ENCODE peak calls at places on chromosomes 12 and 14, in six cellular contexts. S is fibroblast of mammary gland, N is endothelial cell, W is AG10803, D is lung, C is cardiac fibroblast. B is an unnamed sample.

GRCh38 chr12:110741795-110742717 is 635 bp downstream of the PPP1CC start:
- DNase-seq in W (no peak), N (peak), S (peak), D (no peak), C (peak), B (peak)

GRCh38 chr14:59565112-59565511 is 11.5 kb downstream of the CCDC175 start:
- DNase-seq in D (no peak), W (no peak), N (no peak), C (no peak), S (no peak), B (no peak)

GRCh38 chr12:100279612-100280244 is 12.8 kb downstream of the SCYL2 start:
- DNase-seq in W (no peak), C (peak), S (no peak), D (no peak), N (no peak), B (no peak)

GRCh38 chr12:71223139-71223538 is 65.3 kb upstream of the TSPAN8 start:
- DNase-seq in D (no peak), N (no peak), S (peak), C (no peak), W (no peak), B (peak)

GRCh38 chr12:3083949-3084348 is 6.8 kb downstream of the TSPAN9 start:
- DNase-seq in W (no peak), N (no peak), D (no peak), S (no peak), C (peak), B (no peak)

GRCh38 chr14:93148979-93149378 is 33.3 kb upstream of the ITPK1 start:
- DNase-seq in C (no peak), D (no peak), N (no peak), S (no peak), W (no peak), B (no peak)

GRCh38 chr12:68792952-68793351 is 15.0 kb upstream of the MDM2 start:
- DNase-seq in N (peak), W (no peak), D (no peak), C (peak), S (peak), B (peak)

GRCh38 chr12:12922191-12922616 is 29.8 kb downstream of the GPRC5D start:
- DNase-seq in D (no peak), C (peak), W (peak), S (peak), N (no peak), B (no peak)

GRCh38 chr12:27555928-27556778 is 32.1 kb downstream of the PPFIBP1 start:
- DNase-seq in C (peak), W (peak), D (no peak), N (no peak), S (peak), B (peak)

GRCh38 chr14:83894519-83894918 is 1635.4 kb upstream of the FLRT2 start:
- DNase-seq in C (no peak), D (no peak), W (no peak), N (no peak), S (no peak), B (peak)

GRCh38 chr14:106530423-106531107 is 1004.2 kb downstream of the TMEM121 start:
- DNase-seq in N (no peak), D (no peak), W (no peak), S (no peak), C (no peak), B (no peak)

GRCh38 chr14:99241314-99242035 is 30.5 kb downstream of the BCL11B start:
- DNase-seq in S (no peak), N (no peak), C (no peak), D (no peak), W (no peak), B (no peak)

GRCh38 chr12:48925218-48925871 is at the start of gene FKBP11:
- DNase-seq in C (peak), D (peak), W (peak), S (peak), N (peak), B (peak)

GRCh38 chr12:130342442-130342841 is 4.8 kb downstream of the PIWIL1 start:
- DNase-seq in W (no peak), C (no peak), D (no peak), S (no peak), N (no peak), B (no peak)

GRCh38 chr12:130339946-130340345 is 2.3 kb downstream of the PIWIL1 start:
- DNase-seq in C (no peak), D (no peak), S (no peak), N (no peak), W (no peak), B (no peak)

GRCh38 chr12:130345292-130345691 is 7.6 kb downstream of the PIWIL1 start:
- DNase-seq in N (no peak), W (no peak), D (no peak), S (no peak), C (no peak), B (no peak)

GRCh38 chr12:130344529-130344928 is 6.8 kb downstream of the PIWIL1 start:
- DNase-seq in S (no peak), N (no peak), D (no peak), C (no peak), W (no peak), B (no peak)

DNA sequence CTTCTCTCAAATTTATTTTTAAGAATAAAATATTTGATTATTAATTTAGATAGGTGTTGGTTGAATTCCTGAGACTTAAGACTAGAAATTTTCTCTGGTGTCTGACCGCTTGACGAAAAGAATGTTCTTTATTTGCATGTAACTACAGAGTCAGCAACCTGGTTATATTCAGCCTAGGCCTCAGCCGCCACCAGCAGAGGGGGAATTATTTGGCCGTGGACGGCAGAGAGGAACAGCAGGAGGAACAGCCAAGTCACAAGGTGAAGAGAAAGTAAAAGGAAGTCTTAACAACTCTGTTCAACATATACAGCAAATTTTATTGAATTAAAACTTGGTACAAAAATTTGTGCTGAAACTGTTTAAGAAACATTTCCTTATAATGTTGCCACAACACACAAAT is 5.2 kb downstream of the PIWIL1 start:
- DNase-seq in D (no peak), N (no peak), S (no peak), W (no peak), C (no peak), B (no peak)
- TF ChIP-seq CTCF in D (no peak), N (no peak), S (no peak), W (no peak), C (no peak), B (no peak)

GRCh38 chr12:57008113-57008687 is 1.9 kb upstream of the ZBTB39 start:
- DNase-seq in D (no peak), C (peak), W (peak), S (peak), N (no peak), B (peak)

GRCh38 chr12:57004651-57005050 is 1.7 kb downstream of the ZBTB39 start:
- DNase-seq in C (no peak), W (no peak), S (no peak), D (no peak), N (no peak), B (no peak)

GRCh38 chr12:57005980-57006808 is at the start of gene ZBTB39:
- DNase-seq in C (peak), D (no peak), S (peak), N (peak), W (peak), B (peak)

GRCh38 chr12:57009949-57010626 is 3.7 kb upstream of the ZBTB39 start:
- DNase-seq in D (no peak), S (no peak), N (no peak), C (no peak), W (no peak), B (no peak)

GRCh38 chr12:57006809-57007475 is 596 bp upstream of the ZBTB39 start:
- DNase-seq in C (no peak), N (no peak), D (no peak), W (no peak), S (no peak), B (no peak)
- TF ChIP-seq CTCF in C (no peak), N (peak), D (no peak), W (no peak), S (no peak), B (no peak)

DNA sequence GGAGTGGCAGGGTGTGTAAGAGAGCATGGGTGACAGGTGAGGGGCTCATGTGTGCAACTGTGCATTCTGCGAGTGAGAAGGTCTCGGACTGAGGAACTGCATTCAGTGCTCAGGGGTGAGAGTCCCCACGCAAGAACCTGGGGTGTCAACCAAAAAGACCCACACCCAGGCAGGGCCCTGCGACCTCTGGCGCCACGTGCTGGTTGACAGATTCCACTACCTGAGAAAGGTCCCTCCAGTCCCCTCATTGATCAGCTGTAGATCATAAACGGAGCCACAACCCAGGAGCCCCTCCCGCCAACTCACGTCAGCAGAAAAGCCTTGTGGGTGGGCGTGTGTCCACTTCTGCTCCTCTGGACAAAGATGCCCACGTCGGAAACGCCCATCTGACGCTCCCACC is 98.7 kb downstream of the ASCL4 start:
- DNase-seq in D (no peak), S (no peak), W (no peak), C (no peak), N (no peak), B (no peak)
- TF ChIP-seq CTCF in D (no peak), S (no peak), W (no peak), C (no peak), N (no peak), B (no peak)

DNA sequence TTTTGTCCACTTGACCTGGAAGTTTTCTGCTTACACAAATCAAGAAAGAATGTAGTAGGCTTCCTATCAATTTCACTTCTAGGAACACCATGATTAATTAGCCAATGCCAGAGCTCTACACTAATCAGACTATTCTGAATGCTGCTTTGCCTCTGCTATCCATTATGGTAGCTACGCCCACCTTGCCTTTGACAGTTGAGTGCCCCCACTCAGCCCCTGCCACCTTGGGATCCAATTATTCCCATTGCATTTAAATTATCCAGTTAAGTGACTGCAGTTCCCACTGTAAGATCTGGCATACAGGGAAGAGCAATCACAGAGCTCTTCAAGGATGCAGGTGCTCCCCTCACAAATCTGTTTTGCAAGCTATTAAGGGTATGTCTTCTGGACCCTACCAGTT is 47.5 kb downstream of the FIGNL2 start:
- DNase-seq in S (no peak), D (no peak), C (no peak), W (no peak), N (no peak), B (no peak)
- TF ChIP-seq CTCF in S (no peak), D (no peak), C (no peak), W (no peak), N (no peak), B (no peak)

GRCh38 chr12:34626363-34627157 is 604.3 kb downstream of the ALG10 start:
- DNase-seq in N (no peak), S (no peak), D (no peak), W (no peak), C (no peak), B (no peak)

DNA sequence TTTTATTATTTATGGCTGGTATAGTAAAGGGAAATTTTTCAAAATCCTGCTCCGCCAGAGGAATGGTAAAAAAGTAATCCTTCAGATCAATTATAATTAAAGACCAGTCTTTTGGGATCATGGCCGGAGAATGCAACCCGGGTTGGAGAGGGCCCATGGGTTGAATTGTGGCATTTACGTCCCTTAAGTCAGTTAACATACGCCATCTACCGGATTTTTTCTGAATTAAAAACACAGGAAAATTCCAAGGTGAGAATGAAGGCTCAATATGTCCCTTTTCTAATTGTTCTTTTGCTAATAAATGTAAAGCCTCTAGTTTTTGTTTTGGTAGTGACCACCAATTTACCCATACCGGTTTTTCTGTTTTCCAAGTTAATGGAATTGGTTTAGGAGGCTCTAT is 602.8 kb downstream of the ALG10 start:
- DNase-seq in N (no peak), D (no peak), S (peak), C (no peak), W (peak), B (no peak)
- TF ChIP-seq CTCF in N (peak), D (no peak), S (peak), C (peak), W (no peak), B (no peak)

GRCh38 chr12:14656846-14657245 is 39.6 kb downstream of the GUCY2C start:
- DNase-seq in S (no peak), D (no peak), N (peak), C (no peak), W (no peak), B (no peak)
- TF ChIP-seq CTCF in S (no peak), D (no peak), N (no peak), C (no peak), W (no peak), B (no peak)